ENCODE peak calls at places on chromosomes 7 and 10, in seven cellular contexts. P is non-pigmented ciliary epithelial cell; X is hepatocyte; M is spleen; C is stimulated activated CD8-positive, alpha-beta memory T cell treated with anti-CD3 and anti-CD28 coated beads, Interleukin-4, amount 100 ng/mL, for 1 hour; D is NCI-H526; R is EH. O is an unnamed sample.
A peak's percentile ranks its signal among the peaks of the same experiment; 100 is the strongest.

GRCh38 chr10:99672884-99673283 is 13.6 kb downstream of the ENTPD7 start:
- DNase-seq in C (no peak), R (no peak), P (no peak), X (no peak), M (no peak), D (no peak), O (no peak)

GRCh38 chr7:152520861-152521302 is 85.1 kb upstream of the KMT2C start:
- DNase-seq in P (no peak), X (no peak), C (no peak), D (peak; percentile 55), M (no peak), R (no peak), O (no peak)

GRCh38 chr10:74118794-74119193 is 31.8 kb downstream of the AP3M1 start:
- DNase-seq in X (no peak), D (no peak), M (peak; percentile 74), P (no peak), C (no peak), R (peak; percentile 50), O (peak; percentile 28)

GRCh38 chr7:21352540-21353387 is 75.1 kb upstream of the SP4 start:
- DNase-seq in M (no peak), C (no peak), P (no peak), R (no peak), X (no peak), D (peak; percentile 61), O (no peak)

GRCh38 chr7:140249036-140249806 is 72.4 kb upstream of the KDM7A start:
- DNase-seq in M (no peak), R (no peak), X (no peak), C (no peak), D (peak; percentile 74), P (no peak), O (no peak)

GRCh38 chr7:76300210-76300731 is 2.2 kb upstream of the HSPB1 start:
- DNase-seq in D (no peak), C (no peak), X (peak; percentile 65), P (no peak), R (peak; percentile 81), M (no peak), O (peak; percentile 81)

GRCh38 chr7:40489844-40490602 is 355.2 kb downstream of the SUGCT start:
- DNase-seq in R (peak; percentile 38), P (no peak), X (no peak), C (no peak), M (no peak), D (no peak), O (no peak)

GRCh38 chr10:101649530-101650085 is 45.4 kb downstream of the FBXW4 start:
- DNase-seq in C (no peak), P (no peak), X (no peak), D (no peak), M (no peak), R (no peak), O (no peak)

GRCh38 chr10:80442879-80443278 is 11.2 kb upstream of the TSPAN14 start:
- DNase-seq in C (no peak), P (no peak), D (no peak), R (peak; percentile 79), M (no peak), X (no peak), O (peak; percentile 38)

GRCh38 chr7:5692112-5692844 is 89.2 kb downstream of the RNF216 start:
- DNase-seq in D (peak; percentile 10), P (peak; percentile 92), R (peak; percentile 99), X (peak; percentile 80), C (no peak), M (peak; percentile 79), O (peak; percentile 99)

GRCh38 chr7:129667551-129667950 is 56.0 kb downstream of the NRF1 start:
- DNase-seq in D (no peak), P (no peak), X (no peak), R (no peak), C (no peak), M (no peak), O (no peak)

GRCh38 chr7:18467011-18467410 is 28.5 kb upstream of the HDAC9 start:
- DNase-seq in D (no peak), C (no peak), X (no peak), P (no peak), M (no peak), R (peak; percentile 26), O (no peak)

GRCh38 chr10:86801995-86802394 is 45.6 kb downstream of the BMPR1A start:
- DNase-seq in R (no peak), D (no peak), C (no peak), X (no peak), P (no peak), M (no peak), O (no peak)

GRCh38 chr10:34522542-34522941 is 292.6 kb downstream of the PARD3 start:
- DNase-seq in R (peak; percentile 42), D (peak; percentile 75), X (peak; percentile 36), P (no peak), C (no peak), M (no peak), O (peak; percentile 30)

GRCh38 chr7:35780070-35780469 is 20.8 kb upstream of the SEPTIN7 start:
- DNase-seq in P (no peak), R (no peak), X (no peak), M (no peak), D (no peak), C (no peak), O (no peak)

GRCh38 chr7:3650844-3651243 is 349.8 kb downstream of the SDK1 start:
- DNase-seq in D (peak; percentile 9), P (no peak), X (no peak), M (no peak), C (no peak), R (no peak), O (peak; percentile 66)

GRCh38 chr7:131057524-131058065 is 270.1 kb upstream of the MKLN1 start:
- DNase-seq in C (no peak), D (no peak), X (no peak), R (no peak), P (no peak), M (no peak), O (peak; percentile 51)

GRCh38 chr7:74343281-74344127 is 54.3 kb downstream of the CLIP2 start:
- DNase-seq in D (no peak), X (no peak), C (no peak), P (peak; percentile 38), R (peak; percentile 89), M (no peak), O (peak; percentile 88)

GRCh38 chr10:71246591-71247143 is 34.3 kb downstream of the UNC5B start:
- DNase-seq in P (no peak), C (no peak), X (peak; percentile 83), D (peak; percentile 68), R (no peak), M (no peak), O (no peak)

GRCh38 chr10:5547934-5548660 is 23.3 kb downstream of the CALML3 start:
- DNase-seq in D (peak; percentile 43), C (no peak), P (no peak), X (peak; percentile 48), R (peak; percentile 50), M (peak; percentile 75), O (peak; percentile 34)

GRCh38 chr7:31251441-31251840 is 89.1 kb downstream of the NEUROD6 start:
- DNase-seq in C (no peak), M (no peak), D (no peak), X (no peak), P (no peak), R (no peak), O (no peak)

GRCh38 chr10:5094265-5095205 is at the start of gene AKR1C3:
- DNase-seq in C (no peak), D (peak; percentile 63), P (no peak), X (peak; percentile 54), R (peak; percentile 53), M (no peak), O (peak; percentile 77)

GRCh38 chr10:71696635-71697326 is 22.8 kb downstream of the C10orf105 start:
- DNase-seq in C (no peak), R (peak; percentile 45), D (peak; percentile 81), X (peak; percentile 73), M (peak; percentile 90), P (no peak), O (peak; percentile 30)

GRCh38 chr7:4216016-4216415 is 466.1 kb upstream of the FOXK1 start:
- DNase-seq in D (no peak), P (no peak), M (peak; percentile 76), C (no peak), R (no peak), X (no peak), O (no peak)

GRCh38 chr10:125117941-125118630 is 42.3 kb downstream of the CTBP2 start:
- DNase-seq in D (no peak), M (peak; percentile 31), X (no peak), R (peak; percentile 52), C (no peak), P (no peak), O (no peak)

GRCh38 chr7:7566651-7567611 is at the start of gene MIOS:
- DNase-seq in X (peak; percentile 93), R (peak; percentile 80), M (peak; percentile 97), C (peak; percentile 67), P (no peak), D (peak; percentile 86), O (peak; percentile 84)

GRCh38 chr10:68105820-68106219 is 3.5 kb upstream of the MYPN start:
- DNase-seq in C (no peak), X (no peak), M (no peak), D (no peak), P (no peak), R (peak; percentile 93), O (peak; percentile 43)

GRCh38 chr7:51123322-51124021 is 193.1 kb downstream of the COBL start:
- DNase-seq in R (peak; percentile 98), X (no peak), C (no peak), M (no peak), D (no peak), P (peak; percentile 70), O (peak; percentile 38)

GRCh38 chr7:129845178-129845971 is 107.4 kb downstream of the UBE2H start:
- DNase-seq in P (peak; percentile 41), C (no peak), R (peak; percentile 77), X (no peak), D (no peak), M (no peak), O (peak; percentile 80)